ENCODE peak calls at places on chromosome 2, in six cellular contexts. T is KG1, G is NCI-H524 treated with DMSO at 0.1 percent for 48 hours, V is astrocyte of the hippocampus, E is SK-N-DZ, W is erythroblast. C is an unnamed sample.
A peak's percentile ranks its signal among the peaks of the same experiment; 100 is the strongest.

GRCh38 chr2:156800781-156801366 is 364.7 kb downstream of the GPD2 start:
- DNase-seq in W (no peak), E (no peak), G (no peak), V (peak; percentile 35), T (no peak), C (peak; percentile 9)

GRCh38 chr2:42100696-42101585 is 53.1 kb downstream of the PKDCC start:
- DNase-seq in T (no peak), G (no peak), V (peak; percentile 95), W (peak; percentile 20), E (no peak), C (peak; percentile 81)

GRCh38 chr2:24317491-24317920 is 42.8 kb downstream of the ITSN2 start:
- DNase-seq in E (no peak), V (peak; percentile 42), W (no peak), G (peak; percentile 11), T (no peak), C (no peak)

GRCh38 chr2:164335128-164335527 is 286.2 kb downstream of the GRB14 start:
- DNase-seq in T (no peak), E (no peak), W (no peak), G (no peak), V (no peak), C (no peak)

GRCh38 chr2:205700331-205701132 is 18.2 kb downstream of the NRP2 start:
- DNase-seq in V (peak; percentile 93), T (no peak), E (no peak), G (no peak), W (no peak), C (no peak)

GRCh38 chr2:75276093-75277055 is 77.1 kb upstream of the TACR1 start:
- DNase-seq in G (no peak), E (no peak), W (no peak), T (no peak), V (peak; percentile 54), C (no peak)

GRCh38 chr2:174013310-174013751 is 48.2 kb upstream of the SP3 start:
- DNase-seq in W (no peak), V (no peak), E (no peak), T (no peak), G (no peak), C (peak; percentile 60)

GRCh38 chr2:54454922-54455583 is 1.1 kb upstream of the SPTBN1 start:
- DNase-seq in V (peak; percentile 40), E (no peak), W (no peak), G (no peak), T (no peak), C (peak; percentile 82)

GRCh38 chr2:178284613-178285286 is 90.4 kb downstream of the OSBPL6 start:
- DNase-seq in T (no peak), E (no peak), W (peak; percentile 20), G (no peak), V (no peak), C (no peak)

GRCh38 chr2:20403693-20404381 is 43.0 kb upstream of the RHOB start:
- DNase-seq in T (no peak), W (no peak), G (no peak), E (no peak), V (no peak), C (no peak)

GRCh38 chr2:9145109-9145751 is 61.4 kb upstream of the ASAP2 start:
- DNase-seq in T (no peak), W (no peak), E (no peak), V (peak; percentile 59), G (no peak), C (no peak)

GRCh38 chr2:173028141-173028540 is 47.5 kb upstream of the MAP3K20 start:
- DNase-seq in G (no peak), T (no peak), W (no peak), V (no peak), E (no peak), C (no peak)

GRCh38 chr2:178397002-178397605 is 53.9 kb downstream of the PRKRA start:
- DNase-seq in G (no peak), V (peak; percentile 63), W (peak; percentile 64), T (peak; percentile 62), E (peak; percentile 34), C (peak; percentile 64)

GRCh38 chr2:200383380-200384110 is 77.1 kb downstream of the SPATS2L start:
- DNase-seq in G (no peak), E (no peak), W (peak; percentile 39), T (no peak), V (peak; percentile 58), C (no peak)

GRCh38 chr2:12302140-12302539 is 414.6 kb upstream of the TRIB2 start:
- DNase-seq in T (no peak), G (no peak), W (no peak), E (no peak), V (no peak), C (no peak)

GRCh38 chr2:71923143-71923525 is 224.5 kb downstream of the CYP26B1 start:
- DNase-seq in V (no peak), E (no peak), T (no peak), W (no peak), G (no peak), C (no peak)

GRCh38 chr2:62293490-62294212 is 97.7 kb downstream of the B3GNT2 start:
- DNase-seq in T (no peak), W (peak; percentile 55), E (peak; percentile 13), G (no peak), V (peak; percentile 84), C (peak; percentile 91)

GRCh38 chr2:61538920-61539559 is 884 bp upstream of the XPO1 start:
- DNase-seq in G (peak; percentile 50), V (peak; percentile 52), W (no peak), T (no peak), E (peak; percentile 65), C (peak; percentile 69)

GRCh38 chr2:18703555-18703954 is 114.2 kb upstream of the NT5C1B start:
- DNase-seq in E (no peak), W (no peak), G (no peak), T (no peak), V (no peak), C (no peak)

GRCh38 chr2:3377279-3377611 is 373 bp downstream of the EIPR1 start:
- DNase-seq in V (no peak), W (no peak), G (no peak), E (peak; percentile 69), T (peak; percentile 56), C (peak; percentile 84)

GRCh38 chr2:98899041-98899702 is 36.9 kb downstream of the CRACDL start:
- DNase-seq in T (no peak), E (no peak), W (no peak), V (no peak), G (no peak), C (no peak)

GRCh38 chr2:25697559-25698341 is 24.4 kb upstream of the DTNB start:
- DNase-seq in T (no peak), G (no peak), V (peak; percentile 26), E (peak; percentile 18), W (no peak), C (peak; percentile 55)

GRCh38 chr2:154709215-154709614 is 10.7 kb downstream of the KCNJ3 start:
- DNase-seq in V (peak; percentile 66), E (no peak), T (no peak), G (peak; percentile 40), W (no peak), C (peak; percentile 27)

GRCh38 chr2:236576053-236576452 is 6.4 kb downstream of the ACKR3 start:
- DNase-seq in T (no peak), V (peak; percentile 66), E (no peak), G (no peak), W (no peak), C (peak; percentile 69)

GRCh38 chr2:212958757-212959295 is 192.6 kb downstream of the IKZF2 start:
- DNase-seq in W (no peak), V (no peak), T (no peak), G (no peak), E (no peak), C (no peak)

C was measured in left kidney.